ENCODE peak calls at places on chromosome 3, in five cellular contexts. O is T-helper 1 cell, L is GM12864, Z is caudate nucleus, G is Kasumi-1. D is an unnamed sample.

GRCh38 chr3:12983326-12983725 is 89.9 kb downstream of the IQSEC1 start:
- DNase-seq in O (no peak), L (no peak), Z (no peak), G (no peak), D (no peak)

GRCh38 chr3:188581365-188581764 is 427.4 kb downstream of the LPP start:
- DNase-seq in O (no peak), L (no peak), Z (no peak), G (no peak), D (no peak)

GRCh38 chr3:129996073-129996472 is 21.6 kb downstream of the TRH start:
- DNase-seq in O (no peak), L (no peak), Z (no peak), G (no peak), D (no peak)

GRCh38 chr3:14839236-14839635 is 20.5 kb downstream of the FGD5 start:
- DNase-seq in O (no peak), L (no peak), Z (no peak), G (no peak), D (no peak)

GRCh38 chr3:108511055-108511454 is 659 bp upstream of the MYH15 start:
- DNase-seq in O (no peak), L (no peak), Z (no peak), G (no peak), D (no peak)

GRCh38 chr3:49248828-49249227 is 28.2 kb downstream of the C3orf62 start:
- DNase-seq in O (no peak), L (no peak), Z (no peak), G (peak; percentile 83), D (no peak)

GRCh38 chr3:65713016-65713415 is 325.7 kb downstream of the MAGI1 start:
- DNase-seq in O (no peak), L (no peak), Z (no peak), G (peak; percentile 51), D (peak; percentile 56)

GRCh38 chr3:47001731-47002489 is 22.4 kb downstream of the NBEAL2 start:
- DNase-seq in O (no peak), L (no peak), Z (no peak), G (no peak), D (no peak)

GRCh38 chr3:135865554-135865953 is 100.0 kb upstream of the PPP2R3A start:
- DNase-seq in O (no peak), L (no peak), Z (no peak), G (no peak), D (no peak)

GRCh38 chr3:37949866-37950265 is 40.7 kb upstream of the VILL start:
- DNase-seq in O (no peak), L (no peak), Z (no peak), G (no peak), D (peak; percentile 78)

D was measured in skeletal muscle cell.